ENCODE peak calls at places on chromosomes 4 and X, in ten cellular contexts. G is foreskin keratinocyte; I is activated CD4-positive, alpha-beta T cell treated with anti-CD3 and anti-CD28 coated beads, Interleukin-2, amount 10 ng/mL, durations not matched to agents 7 days and 5 days; Q is pancreas; R is NCI-H2081; M is SW480; T is T-helper 1 cell; X is endodermal cell; H is lung; E is cerebellum. B is an unnamed sample.

GRCh38 chr4:16794816-16795445 is 103.5 kb downstream of the LDB2 start:
- DNase-seq in G (peak; percentile 8), I (peak; percentile 59), Q (peak; percentile 43), R (peak; percentile 47), M (peak; percentile 6), T (peak; percentile 11), X (peak; percentile 92), H (no peak), E (no peak), B (no peak)

GRCh38 chr4:138259801-138260200 is 17.7 kb upstream of the SLC7A11 start:
- DNase-seq in G (peak; percentile 96), I (no peak), Q (no peak), R (no peak), M (peak; percentile 41), T (no peak), X (no peak), H (no peak), E (no peak), B (no peak)

GRCh38 chr4:48755287-48755686 is 24.8 kb downstream of the FRYL start:
- DNase-seq in G (no peak), I (no peak), Q (no peak), R (no peak), M (no peak), T (no peak), X (no peak), H (no peak), E (no peak), B (no peak)

GRCh38 chrX:97797076-97797475 is 913.4 kb downstream of the RPA4 start:
- DNase-seq in G (no peak), I (no peak), Q (no peak), R (no peak), M (peak; percentile 67), T (no peak), X (no peak), H (no peak), E (no peak), B (no peak)

GRCh38 chr4:1506956-1507721 is 100.9 kb upstream of the NKX1-1 start:
- DNase-seq in G (no peak), I (no peak), Q (no peak), R (no peak), M (no peak), T (no peak), X (peak; percentile 51), H (no peak), E (no peak), B (no peak)

GRCh38 chr4:76001760-76002159 is 5.5 kb downstream of the CXCL9 start:
- DNase-seq in G (no peak), I (no peak), Q (no peak), R (no peak), M (no peak), T (no peak), X (no peak), H (no peak), E (no peak), B (no peak)

GRCh38 chr4:142563682-142564291 is 282.3 kb downstream of the INPP4B start:
- DNase-seq in G (peak; percentile 81), I (no peak), Q (no peak), R (no peak), M (no peak), T (no peak), X (peak; percentile 47), H (no peak), E (no peak), B (no peak)

GRCh38 chrX:84186603-84187358 is 1.2 kb downstream of the RPS6KA6 start:
- DNase-seq in G (peak; percentile 20), I (no peak), Q (no peak), R (peak; percentile 25), M (peak; percentile 23), T (no peak), X (peak; percentile 67), H (no peak), E (peak; percentile 0), B (no peak)

GRCh38 chr4:16230308-16230707 is 4.0 kb upstream of the TAPT1 start:
- DNase-seq in G (no peak), I (no peak), Q (no peak), R (no peak), M (no peak), T (no peak), X (no peak), H (no peak), E (no peak), B (no peak)

GRCh38 chr4:77344001-77344400 is 187.0 kb downstream of the CCNG2 start:
- DNase-seq in G (peak; percentile 92), I (no peak), Q (no peak), R (no peak), M (no peak), T (no peak), X (no peak), H (no peak), E (no peak), B (no peak)

GRCh38 chr4:183758006-183758734 is 99.1 kb downstream of the TRAPPC11 start:
- DNase-seq in G (no peak), I (no peak), Q (no peak), R (no peak), M (no peak), T (no peak), X (peak; percentile 88), H (no peak), E (no peak), B (no peak)

GRCh38 chrX:20116575-20117240 is at the start of gene MAP7D2:
- DNase-seq in G (no peak), I (no peak), Q (no peak), R (peak; percentile 30), M (peak; percentile 40), T (no peak), X (peak; percentile 67), H (no peak), E (peak; percentile 33), B (no peak)

GRCh38 chrX:13994681-13995080 is 35.0 kb downstream of the GEMIN8 start:
- DNase-seq in G (peak; percentile 50), I (no peak), Q (no peak), R (no peak), M (no peak), T (no peak), X (no peak), H (no peak), E (no peak), B (no peak)

GRCh38 chr4:20159516-20159915 is 92.2 kb upstream of the SLIT2 start:
- DNase-seq in G (no peak), I (no peak), Q (no peak), R (no peak), M (no peak), T (no peak), X (no peak), H (no peak), E (no peak), B (peak; percentile 70)

GRCh38 chrX:24485323-24485722 is 20.2 kb downstream of the PDK3 start:
- DNase-seq in G (no peak), I (no peak), Q (no peak), R (no peak), M (no peak), T (no peak), X (no peak), H (no peak), E (no peak), B (no peak)

GRCh38 chr4:13538427-13538973 is 5.8 kb downstream of the NKX3-2 start:
- DNase-seq in G (no peak), I (no peak), Q (no peak), R (no peak), M (no peak), T (no peak), X (no peak), H (no peak), E (no peak), B (no peak)

GRCh38 chr4:121256346-121256745 is 92.2 kb upstream of the TNIP3 start:
- DNase-seq in G (peak; percentile 85), I (peak; percentile 53), Q (no peak), R (no peak), M (no peak), T (peak; percentile 93), X (no peak), H (no peak), E (no peak), B (no peak)

GRCh38 chrX:72121381-72121780 is 10.3 kb downstream of the RTL5 start:
- DNase-seq in G (peak; percentile 13), I (peak; percentile 36), Q (no peak), R (no peak), M (peak; percentile 19), T (peak; percentile 72), X (peak; percentile 10), H (peak; percentile 63), E (peak; percentile 56), B (no peak)

GRCh38 chrX:154592505-154592904 is 7.6 kb downstream of the CTAG1A start:
- DNase-seq in G (no peak), I (no peak), Q (no peak), R (no peak), M (no peak), T (no peak), X (no peak), H (no peak), E (no peak), B (no peak)

GRCh38 chr4:138609943-138610350 is 367.8 kb upstream of the SLC7A11 start:
- DNase-seq in G (peak; percentile 71), I (no peak), Q (no peak), R (no peak), M (no peak), T (no peak), X (no peak), H (no peak), E (no peak), B (no peak)

B was measured in NCI-H2171.